ENCODE peak calls at places on chromosome 7, in ten cellular contexts. G is Peyer's patch; N is tibial artery; B is IMR-90; X is Panc1; C is spleen; K is naive thymus-derived CD4-positive, alpha-beta T cell; Q is testis; Y is neural progenitor cell; F is upper lobe of left lung. D is an unnamed sample. For H3K9me3, the result is how much of the 10 kb centered on the place peaks cover.

GRCh38 chr7:66699998-66700397 is 40.5 kb upstream of the RABGEF1 start:
- DNase-seq in G (no peak), N (peak), B (no peak), X (no peak), C (no peak), K (no peak), Q (peak), Y (no peak), F (no peak), D (peak)

GRCh38 chr7:83976302-83976701 is 218.3 kb downstream of the SEMA3A start:
- DNase-seq in G (no peak), N (no peak), B (peak), X (peak), C (no peak), K (no peak), Q (no peak), Y (peak), F (no peak), D (no peak)

GRCh38 chr7:46383605-46384004 is 462.5 kb upstream of the IGFBP3 start:
- DNase-seq in G (no peak), N (no peak), B (peak), X (no peak), C (no peak), K (no peak), Q (no peak), Y (no peak), F (no peak), D (no peak)

GRCh38 chr7:141262101-141262819 is 188.4 kb downstream of the TMEM178B start:
- DNase-seq in G (no peak), N (no peak), B (no peak), X (no peak), C (no peak), K (no peak), Q (no peak), Y (peak), F (no peak), D (no peak)

GRCh38 chr7:974172-974571 is 1.2 kb downstream of the COX19 start:
- DNase-seq in G (no peak), N (no peak), B (no peak), X (no peak), C (no peak), K (no peak), Q (no peak), Y (no peak), F (no peak), D (no peak)

GRCh38 chr7:92025260-92025659 is 84.6 kb downstream of the AKAP9 start:
- DNase-seq in G (no peak), N (no peak), B (peak), X (peak), C (no peak), K (no peak), Q (no peak), Y (no peak), F (no peak), D (no peak)

GRCh38 chr7:2321020-2321419 is 6.8 kb upstream of the SNX8 start:
- DNase-seq in G (no peak), N (no peak), B (peak), X (no peak), C (no peak), K (no peak), Q (no peak), Y (peak), F (no peak), D (no peak)

GRCh38 chr7:20223356-20223755 is 6.2 kb upstream of the MACC1 start:
- DNase-seq in G (no peak), N (no peak), B (peak), X (no peak), C (no peak), K (no peak), Q (no peak), Y (no peak), F (no peak), D (no peak)

GRCh38 chr7:80288175-80289122 is 153.8 kb downstream of the GNAI1 start:
- DNase-seq in G (no peak), N (no peak), B (peak), X (no peak), C (no peak), K (no peak), Q (no peak), Y (no peak), F (peak), D (no peak)

GRCh38 chr7:132117636-132118035 is 458.6 kb downstream of the PLXNA4 start:
- DNase-seq in G (no peak), N (no peak), B (no peak), X (no peak), C (no peak), K (no peak), Q (no peak), Y (no peak), F (no peak), D (no peak)

GRCh38 chr7:50068850-50069551 is 24.0 kb downstream of the ZPBP start:
- DNase-seq in G (no peak), N (no peak), B (no peak), X (peak), C (no peak), K (no peak), Q (no peak), Y (no peak), F (peak), D (no peak)

GRCh38 chr7:50073093-50073492 is 20.0 kb downstream of the ZPBP start:
- DNase-seq in G (no peak), N (no peak), B (no peak), X (no peak), C (no peak), K (no peak), Q (no peak), Y (no peak), F (no peak), D (no peak)

GRCh38 chr7:50069613-50070012 is 23.4 kb downstream of the ZPBP start:
- DNase-seq in G (peak), N (no peak), B (no peak), X (no peak), C (peak), K (no peak), Q (no peak), Y (no peak), F (peak), D (peak)

DNA sequence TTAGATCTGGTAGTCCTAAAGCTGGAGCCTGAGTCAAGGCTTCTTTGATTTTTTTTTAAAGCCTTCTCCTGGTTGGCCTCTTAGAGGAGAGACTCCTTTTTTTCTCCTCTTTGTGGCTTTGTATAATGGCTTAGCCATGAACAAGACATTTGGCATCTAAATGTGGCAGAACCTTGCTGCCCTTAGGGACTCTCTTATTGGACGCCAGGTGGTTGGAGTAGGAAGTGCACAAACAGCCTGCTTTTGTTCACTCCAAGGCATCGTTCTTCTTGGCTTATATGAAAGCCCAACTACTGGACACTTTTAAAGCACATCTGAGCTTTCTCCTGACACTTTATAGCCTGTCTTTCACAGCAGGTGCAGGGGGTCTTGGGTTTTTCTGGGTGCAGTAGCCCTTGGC is 25.0 kb downstream of the ZPBP start:
- DNase-seq in G (no peak), N (no peak), B (no peak), X (no peak), C (no peak), K (no peak), Q (no peak), Y (peak), F (no peak), D (no peak)
- H3K9me3 ChIP-seq in G (under half), N (under half), B (under half), X (under half), C (under half), K (under half), Q (under half), Y (under half), F (under half), D (under half)

DNA sequence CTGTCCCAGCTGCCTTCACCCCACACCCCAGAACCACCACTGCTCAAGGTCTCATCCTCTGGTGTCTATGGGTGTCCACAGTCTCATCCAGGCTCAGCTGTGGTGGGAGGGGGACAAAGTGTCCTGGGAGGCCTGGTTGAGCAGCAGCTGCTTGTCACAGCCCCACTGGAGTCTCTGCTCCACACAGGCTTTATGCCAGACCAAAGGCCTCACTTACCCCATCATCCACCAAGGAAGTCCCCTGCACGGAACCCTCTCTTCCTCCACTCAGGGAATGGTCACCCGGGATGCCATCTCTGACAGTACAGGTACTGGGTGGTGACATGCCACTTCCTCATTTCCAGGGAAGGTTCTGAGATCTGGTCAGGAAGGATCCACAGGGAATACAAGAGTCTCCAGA is 925.4 kb upstream of the ZNF722 start:
- DNase-seq in G (no peak), N (peak), B (no peak), X (no peak), C (no peak), K (no peak), Q (no peak), Y (no peak), F (no peak), D (no peak)
- H3K9me3 ChIP-seq in G (under half), N (under half), B (under half), X (under half), C (under half), K (under half), Q (under half), Y (half or more), F (half or more), D (under half)

GRCh38 chr7:57364933-57365710 is 84.9 kb upstream of the ZNF716 start:
- DNase-seq in G (no peak), N (no peak), B (no peak), X (no peak), C (no peak), K (no peak), Q (no peak), Y (no peak), F (no peak), D (no peak)
- H3K9me3 ChIP-seq in G (under half), N (under half), B (under half), X (under half), C (under half), K (under half), Q (under half), Y (under half), F (under half), D (under half)

GRCh38 chr7:87354749-87355148 is 9.3 kb downstream of the CROT start:
- DNase-seq in G (no peak), N (no peak), B (peak), X (no peak), C (no peak), K (no peak), Q (no peak), Y (peak), F (no peak), D (no peak)
- H3K9me3 ChIP-seq in G (under half), N (under half), B (under half), X (under half), C (under half), K (under half), Q (under half), Y (under half), F (under half), D (under half)

GRCh38 chr7:156209087-156209486 is 396.8 kb upstream of the SHH start:
- DNase-seq in G (no peak), N (no peak), B (no peak), X (no peak), C (no peak), K (no peak), Q (no peak), Y (no peak), F (no peak), D (no peak)
- H3K9me3 ChIP-seq in G (under half), N (under half), B (under half), X (under half), C (under half), K (under half), Q (under half), Y (under half), F (under half), D (under half)

DNA sequence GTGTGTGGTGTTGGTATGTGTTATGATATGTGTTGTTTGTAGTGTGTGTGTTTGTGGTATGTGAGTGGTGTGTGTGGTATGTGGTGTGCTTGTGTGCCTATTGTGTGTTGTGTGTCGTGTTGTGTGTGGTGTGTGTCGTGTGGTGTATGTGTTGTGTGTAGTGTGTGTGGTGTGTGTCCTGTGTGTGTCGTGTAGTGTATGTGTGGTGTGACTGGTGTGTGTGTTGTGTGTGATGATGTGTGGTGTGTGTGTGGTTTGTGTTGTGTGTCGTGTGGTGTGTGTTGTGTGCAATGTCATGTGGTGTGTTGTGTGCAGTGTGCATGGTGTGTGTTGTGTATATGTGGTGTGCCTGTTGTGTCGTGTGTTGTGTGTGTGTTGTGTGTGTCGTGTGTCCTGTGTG is 144.6 kb downstream of the DNAJB6 start:
- DNase-seq in G (peak), N (no peak), B (no peak), X (no peak), C (peak), K (no peak), Q (no peak), Y (no peak), F (no peak), D (no peak)
- H3K9me3 ChIP-seq in G (under half), N (under half), B (under half), X (under half), C (under half), K (under half), Q (under half), Y (under half), F (under half), D (under half)

GRCh38 chr7:153393666-153394065 is 634.1 kb downstream of the ACTR3B start:
- DNase-seq in G (no peak), N (no peak), B (no peak), X (no peak), C (no peak), K (no peak), Q (no peak), Y (peak), F (no peak), D (no peak)
- H3K9me3 ChIP-seq in G (under half), N (under half), B (under half), X (under half), C (under half), K (under half), Q (under half), Y (under half), F (under half), D (under half)

D was measured in ovary.